ENCODE peak calls at places on chromosomes 16 and 17, in nine cellular contexts. G is activated T-cell treated with anti-CD3 and anti-CD28 coated beads for 24 hours, Z is stromal cell of bone marrow, F is GM04504, I is Right ventricle myocardium superior, Y is glomerular endothelial cell, C is kidney, S is left ventricle myocardium superior, Q is progenitor cell of endocrine pancreas. B is an unnamed sample.

GRCh38 chr16:67883146-67883871 is 1.4 kb upstream of the NRN1L start:
- DNase-seq in S (no peak), Q (no peak), G (no peak), F (no peak), C (no peak), I (no peak), Y (no peak), Z (no peak), B (no peak)

GRCh38 chr16:66473654-66474519 is 46.8 kb downstream of the BEAN1 start:
- DNase-seq in C (no peak), G (no peak), F (no peak), S (peak; percentile 20), Y (no peak), Z (no peak), Q (no peak), I (no peak), B (no peak)

GRCh38 chr17:59892251-59892848 is 393 bp downstream of the TUBD1 start:
- DNase-seq in I (no peak), S (no peak), Q (no peak), F (no peak), Z (no peak), C (peak; percentile 87), Y (no peak), G (no peak), B (no peak)

GRCh38 chr16:9177861-9178260 is 86.4 kb downstream of the HAPSTR1 start:
- DNase-seq in Q (no peak), S (no peak), Y (no peak), C (no peak), G (no peak), I (no peak), Z (no peak), F (no peak), B (no peak)

GRCh38 chr17:81030726-81031570 is 4.0 kb upstream of the BAIAP2 start:
- DNase-seq in I (peak; percentile 63), C (peak; percentile 87), G (no peak), Y (no peak), Z (no peak), S (peak; percentile 65), Q (no peak), F (no peak), B (no peak)

GRCh38 chr17:56478836-56479447 is 114.6 kb upstream of the NOG start:
- DNase-seq in C (no peak), Z (no peak), S (no peak), Y (no peak), I (no peak), G (no peak), F (no peak), Q (no peak), B (no peak)

GRCh38 chr17:35894206-35894605 is 14.0 kb upstream of the CCL5 start:
- DNase-seq in C (no peak), I (no peak), Y (no peak), G (no peak), S (no peak), Q (no peak), F (no peak), Z (no peak), B (no peak)

GRCh38 chr17:78572277-78573205 is 4.7 kb downstream of the DNAH17 start:
- DNase-seq in F (no peak), Q (no peak), G (no peak), C (no peak), S (no peak), I (no peak), Y (no peak), Z (no peak), B (no peak)

GRCh38 chr17:67833946-67834631 is 8.8 kb downstream of the BPTF start:
- DNase-seq in C (no peak), G (no peak), F (no peak), S (no peak), I (no peak), Q (no peak), Z (no peak), Y (no peak), B (no peak)

B was measured in amniotic stem cell.